ENCODE peak calls at places on chromosomes 4 and X, in seven cellular contexts. A, U, M, D, T, Z and J are unnamed samples.

GRCh38 chrX:31836479-31836878 is 764.6 kb upstream of the FTHL17 start:
- DNase-seq in M (no peak), T (no peak), Z (no peak), U (no peak), A (no peak), D (no peak), J (no peak)

GRCh38 chrX:110116581-110116980 is 113.7 kb downstream of the TMEM164 start:
- DNase-seq in A (no peak), U (no peak), D (no peak), T (no peak), M (no peak), Z (no peak), J (no peak)

GRCh38 chrX:11558972-11559371 is 106.7 kb downstream of the ARHGAP6 start:
- DNase-seq in T (no peak), M (peak), D (no peak), Z (peak), U (no peak), A (no peak), J (no peak)

GRCh38 chr4:8200302-8200975 is 1.3 kb downstream of the SH3TC1 start:
- DNase-seq in Z (no peak), U (peak), M (no peak), T (no peak), A (peak), D (no peak), J (no peak)

GRCh38 chr4:136687118-136687517 is 845.2 kb downstream of the PCDH18 start:
- DNase-seq in Z (no peak), M (no peak), T (no peak), A (no peak), D (no peak), U (no peak), J (no peak)

GRCh38 chr4:114472269-114473032 is 126.2 kb upstream of the UGT8 start:
- DNase-seq in T (no peak), U (no peak), D (no peak), Z (no peak), M (no peak), A (no peak), J (no peak)

GRCh38 chr4:24174622-24175021 is 284.8 kb upstream of the PPARGC1A start:
- DNase-seq in Z (no peak), U (no peak), M (no peak), T (peak), A (no peak), D (no peak), J (no peak)

GRCh38 chrX:138127314-138127713 is 561.4 kb downstream of the ZIC3 start:
- DNase-seq in U (no peak), Z (no peak), M (no peak), T (no peak), D (no peak), A (no peak), J (no peak)

GRCh38 chr4:24642941-24643628 is 58.7 kb upstream of the DHX15 start:
- DNase-seq in A (no peak), D (no peak), M (no peak), Z (no peak), T (no peak), U (no peak), J (no peak)

GRCh38 chrX:13732246-13733067 is 2.0 kb downstream of the TRAPPC2 start:
- DNase-seq in T (no peak), A (no peak), Z (no peak), M (no peak), D (no peak), U (no peak), J (no peak)

GRCh38 chr4:119659576-119659975 is 31.0 kb upstream of the PDE5A start:
- DNase-seq in Z (no peak), M (no peak), D (no peak), A (no peak), U (no peak), T (no peak), J (no peak)

GRCh38 chrX:53430231-53430630 is 3.9 kb downstream of the HSD17B10 start:
- DNase-seq in U (no peak), M (no peak), T (no peak), Z (no peak), A (no peak), D (no peak), J (no peak)

GRCh38 chr4:113610542-113610941 is 151.0 kb downstream of the CAMK2D start:
- DNase-seq in D (no peak), M (no peak), A (no peak), U (peak), T (no peak), Z (no peak), J (no peak)

GRCh38 chrX:140050906-140051305 is 85.6 kb upstream of the CXorf66 start:
- DNase-seq in A (no peak), Z (no peak), U (no peak), T (no peak), D (no peak), M (no peak), J (no peak)

GRCh38 chr4:183430317-183430986 is 14.0 kb upstream of the CDKN2AIP start:
- DNase-seq in M (no peak), Z (no peak), A (no peak), T (no peak), D (no peak), U (no peak), J (no peak)

GRCh38 chr4:48137766-48138349 is 3.8 kb upstream of the TXK start:
- DNase-seq in U (no peak), A (peak), T (no peak), D (no peak), Z (no peak), M (no peak), J (no peak)

GRCh38 chr4:140158234-140159030 is 4.4 kb upstream of the MAML3 start:
- DNase-seq in U (no peak), T (no peak), A (no peak), D (no peak), M (peak), Z (no peak), J (no peak)

GRCh38 chrX:30364229-30364628 is 55.0 kb upstream of the NR0B1 start:
- DNase-seq in D (no peak), U (no peak), A (no peak), M (no peak), Z (no peak), T (no peak), J (no peak)

GRCh38 chr4:180058731-180059215 is 2184.4 kb upstream of the TENM3 start:
- DNase-seq in M (peak), Z (peak), A (no peak), T (no peak), U (peak), D (no peak), J (no peak)

GRCh38 chr4:182507808-182508207 is 264.6 kb downstream of the TENM3 start:
- DNase-seq in D (no peak), Z (no peak), T (no peak), A (no peak), M (no peak), U (no peak), J (no peak)

GRCh38 chr4:115165503-115165902 is 52.1 kb upstream of the NDST4 start:
- DNase-seq in A (no peak), T (no peak), M (no peak), Z (no peak), U (no peak), D (no peak), J (no peak)

GRCh38 chr4:88674565-88674964 is 23.1 kb downstream of the NAP1L5 start:
- DNase-seq in Z (no peak), T (no peak), A (no peak), U (no peak), M (no peak), D (no peak), J (no peak)

GRCh38 chrX:45748443-45748842 is 547.8 kb upstream of the DIPK2B start:
- DNase-seq in M (no peak), T (peak), Z (no peak), A (no peak), D (no peak), U (no peak), J (no peak)

GRCh38 chr4:79865253-79865652 is 207.8 kb downstream of the ANTXR2 start:
- DNase-seq in A (no peak), Z (no peak), D (no peak), M (no peak), T (no peak), U (no peak), J (no peak)

DNA sequence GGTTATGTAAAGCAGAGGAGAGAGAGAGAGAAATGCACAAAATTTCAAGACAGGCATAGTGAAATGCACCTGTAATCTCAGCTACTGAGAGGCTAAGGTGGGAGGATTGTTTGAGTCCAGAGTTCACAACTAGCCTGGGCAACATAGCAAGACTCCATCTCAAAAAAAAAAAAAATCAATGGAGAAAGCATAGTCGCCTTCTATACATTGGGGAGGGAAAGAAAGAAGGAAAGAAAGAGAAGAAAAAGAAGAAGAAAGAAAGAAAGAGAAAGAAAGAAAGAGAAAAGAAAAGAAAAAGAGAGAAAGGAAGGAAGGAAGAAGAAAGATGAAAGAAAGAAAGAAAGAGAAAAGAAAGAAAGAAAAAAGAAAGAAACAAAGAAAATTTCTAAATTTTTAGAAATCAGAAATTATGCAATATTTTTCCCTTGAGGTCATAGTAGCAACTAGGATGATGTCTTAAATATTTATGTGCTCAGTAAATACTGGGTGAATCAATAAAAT is 53.4 kb downstream of the DKK2 start:
- DNase-seq in T (no peak), M (no peak), U (no peak), A (no peak), Z (no peak), D (no peak), J (no peak)
- TF ChIP-seq CTCF in T (no peak), M (no peak), U (no peak), A (no peak), Z (no peak), D (no peak), J (no peak)

GRCh38 chr4:76658231-76659102 is 223.4 kb downstream of the SHROOM3 start:
- DNase-seq in Z (no peak), U (no peak), T (no peak), D (no peak), M (no peak), A (no peak), J (no peak)

GRCh38 chr4:76654796-76655195 is 219.8 kb downstream of the SHROOM3 start:
- DNase-seq in A (no peak), U (no peak), T (no peak), M (no peak), Z (no peak), D (no peak), J (no peak)

GRCh38 chr4:76655566-76656479 is 220.8 kb downstream of the SHROOM3 start:
- DNase-seq in A (no peak), T (no peak), D (no peak), Z (no peak), M (no peak), U (no peak), J (no peak)

GRCh38 chr4:76659103-76659490 is 224.1 kb downstream of the SHROOM3 start:
- DNase-seq in M (no peak), D (no peak), Z (no peak), A (no peak), T (no peak), U (no peak), J (no peak)

DNA sequence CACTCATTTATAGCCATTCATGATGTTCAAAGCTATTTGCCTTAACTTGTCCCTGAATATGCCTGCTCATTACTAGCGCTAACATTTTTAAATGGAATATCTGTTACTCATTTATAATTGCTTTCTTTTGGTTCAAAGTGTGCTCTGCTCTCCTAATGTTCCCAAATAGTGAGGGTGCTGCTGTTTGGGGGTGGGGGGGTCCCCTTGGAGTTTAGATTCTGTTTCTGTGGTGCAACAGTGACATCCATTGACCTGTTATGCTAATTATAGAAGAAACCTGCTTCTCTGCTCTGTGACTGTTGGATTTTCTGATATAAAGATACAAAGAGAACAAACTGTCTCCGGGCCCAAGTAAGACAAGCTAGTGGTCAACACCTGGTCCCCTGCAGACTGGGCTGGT is 222.4 kb downstream of the SHROOM3 start:
- DNase-seq in M (no peak), D (no peak), U (no peak), A (no peak), T (no peak), Z (no peak), J (no peak)
- TF ChIP-seq CTCF in M (no peak), D (no peak), U (no peak), A (no peak), T (no peak), Z (no peak), J (no peak)

GRCh38 chr4:100986360-100986868 is 360.9 kb downstream of the PPP3CA start:
- DNase-seq in T (no peak), M (no peak), D (no peak), U (no peak), Z (peak), A (no peak), J (no peak)

GRCh38 chr4:100984901-100985300 is 362.4 kb downstream of the PPP3CA start:
- DNase-seq in A (no peak), M (no peak), U (no peak), D (no peak), Z (no peak), T (no peak), J (no peak)

GRCh38 chr4:100982345-100982744 is 365.0 kb downstream of the PPP3CA start:
- DNase-seq in A (no peak), T (no peak), M (no peak), D (no peak), U (peak), Z (no peak), J (no peak)

GRCh38 chr4:100983426-100983825 is 363.9 kb downstream of the PPP3CA start:
- DNase-seq in D (no peak), Z (no peak), T (no peak), A (no peak), M (no peak), U (no peak), J (no peak)

GRCh38 chr4:100985576-100985975 is 361.8 kb downstream of the PPP3CA start:
- DNase-seq in T (no peak), A (no peak), D (no peak), Z (no peak), M (no peak), U (no peak), J (no peak)
- TF ChIP-seq CTCF in T (no peak), A (no peak), D (no peak), Z (no peak), M (no peak), U (no peak), J (no peak)

DNA sequence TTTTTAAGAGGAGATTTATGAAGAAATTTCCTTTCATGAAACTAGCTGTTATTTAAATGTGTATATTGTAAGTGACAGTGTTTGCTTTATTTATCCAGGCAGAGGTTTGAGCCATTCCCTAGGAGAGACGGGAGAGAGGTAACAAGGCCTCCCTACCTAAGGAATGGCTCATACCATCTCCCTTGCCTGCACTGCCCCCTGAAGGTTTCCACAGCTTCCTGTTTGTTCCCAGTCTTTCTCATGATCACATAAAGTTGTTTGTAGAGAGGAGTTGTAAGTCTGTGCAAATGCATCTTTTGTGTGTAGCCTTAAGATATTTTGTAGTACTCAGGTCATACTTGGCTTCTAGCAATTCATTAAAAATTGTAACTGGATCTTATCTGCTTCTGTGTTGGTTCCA is 1504.5 kb upstream of the PCDH10 start:
- DNase-seq in Z (peak), A (no peak), D (no peak), T (peak), M (no peak), U (no peak), J (no peak)
- TF ChIP-seq CTCF in Z (peak), A (no peak), D (no peak), T (peak), M (no peak), U (no peak), J (peak)

GRCh38 chrX:145393702-145394235 is 146.5 kb downstream of the SPANXN1 start:
- DNase-seq in U (no peak), T (no peak), D (no peak), Z (no peak), M (peak), A (no peak), J (no peak)
- TF ChIP-seq CTCF in U (no peak), T (no peak), D (no peak), Z (peak), M (peak), A (no peak), J (peak)

GRCh38 chrX:23904096-23904495 is 3.6 kb downstream of the APOO start:
- DNase-seq in M (no peak), T (no peak), A (no peak), D (no peak), Z (no peak), U (no peak), J (no peak)

GRCh38 chrX:23900220-23900797 is 7.4 kb downstream of the APOO start:
- DNase-seq in D (no peak), Z (no peak), M (no peak), U (peak), T (no peak), A (no peak), J (no peak)

GRCh38 chrX:23901065-23901464 is 6.7 kb downstream of the APOO start:
- DNase-seq in T (peak), U (no peak), A (no peak), D (no peak), Z (no peak), M (no peak), J (no peak)

GRCh38 chrX:23902419-23902818 is 5.3 kb downstream of the APOO start:
- DNase-seq in U (no peak), T (peak), D (no peak), M (no peak), A (no peak), Z (no peak), J (no peak)

DNA sequence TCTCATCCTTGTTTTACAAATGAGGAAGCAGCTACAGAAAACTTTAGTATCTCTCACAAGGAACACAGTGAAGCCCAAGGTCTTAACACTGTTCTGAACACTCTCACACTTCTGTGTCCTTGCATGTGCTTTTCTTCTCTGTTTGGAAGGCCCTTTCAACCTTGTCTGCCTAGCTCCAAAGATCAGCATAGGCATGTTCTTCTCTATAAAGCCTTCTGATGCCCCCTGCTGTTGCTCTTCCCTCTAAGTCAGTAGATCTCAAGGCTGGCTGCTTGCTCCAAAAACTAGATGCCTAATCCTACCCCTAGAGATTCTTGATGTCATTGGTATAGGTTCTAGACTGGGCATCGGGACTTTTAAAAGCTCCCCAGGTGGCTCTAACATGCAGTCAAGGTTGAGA is 5.9 kb downstream of the APOO start:
- DNase-seq in U (no peak), Z (peak), M (no peak), T (peak), D (peak), A (peak), J (no peak)
- TF ChIP-seq CTCF in U (peak), Z (no peak), M (no peak), T (peak), D (no peak), A (no peak), J (peak)

GRCh38 chr4:108240356-108240755 is 71.6 kb upstream of the LEF1 start:
- DNase-seq in D (no peak), U (no peak), M (no peak), Z (no peak), A (no peak), T (no peak), J (no peak)

GRCh38 chr4:108237693-108238092 is 69.0 kb upstream of the LEF1 start:
- DNase-seq in A (no peak), Z (no peak), T (no peak), D (no peak), U (no peak), M (no peak), J (no peak)
- TF ChIP-seq CTCF in A (no peak), Z (no peak), T (no peak), D (no peak), U (no peak), M (no peak), J (no peak)

GRCh38 chr4:31539279-31540074 is 819.3 kb downstream of the PCDH7 start:
- DNase-seq in T (no peak), D (no peak), M (no peak), A (no peak), U (no peak), Z (no peak), J (no peak)
- TF ChIP-seq CTCF in T (no peak), D (no peak), M (no peak), A (no peak), U (no peak), Z (no peak), J (no peak)

GRCh38 chr4:127685292-127685691 is 44.9 kb upstream of the SLC25A31 start:
- DNase-seq in A (no peak), U (no peak), Z (no peak), D (no peak), M (no peak), T (no peak), J (no peak)

GRCh38 chr4:127686656-127687055 is 43.5 kb upstream of the SLC25A31 start:
- DNase-seq in M (no peak), T (no peak), A (no peak), U (no peak), D (no peak), Z (no peak), J (no peak)

DNA sequence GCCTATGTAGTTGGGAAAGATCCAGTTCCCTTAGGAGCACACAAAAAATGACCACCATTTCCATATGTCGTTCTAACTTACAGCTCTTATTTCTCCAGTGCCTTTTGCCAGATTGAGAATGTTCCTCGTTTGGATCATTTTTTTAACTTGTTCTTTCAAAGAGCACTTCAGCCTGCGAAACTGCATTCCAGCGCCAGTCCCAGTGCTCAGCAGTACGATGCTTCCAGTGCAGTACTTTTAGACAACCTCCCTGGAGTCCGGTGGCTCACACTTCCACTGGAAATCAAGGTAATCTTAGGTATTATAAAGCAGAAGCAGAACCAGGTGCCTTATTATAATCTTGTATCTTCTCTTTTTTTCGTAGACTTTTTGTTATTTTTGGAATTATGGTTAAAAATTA is 42.6 kb upstream of the SLC25A31 start:
- DNase-seq in M (no peak), A (no peak), Z (no peak), U (no peak), T (no peak), D (no peak), J (no peak)
- TF ChIP-seq CTCF in M (no peak), A (no peak), Z (no peak), U (no peak), T (no peak), D (no peak), J (no peak)